ENCODE peak calls at places on chromosome 16, in four cellular contexts. K, O, M and E are unnamed samples.

GRCh38 chr16:50371936-50372595 is 3.3 kb upstream of the BRD7 start:
- DNase-seq in K (no peak), O (no peak), M (no peak), E (peak)

GRCh38 chr16:62036101-62036806 is at the start of gene CDH8:
- DNase-seq in O (no peak), K (no peak), M (no peak), E (no peak)

GRCh38 chr16:66695474-66695934 is 1.0 kb downstream of the CMTM4 start:
- DNase-seq in O (no peak), K (no peak), M (no peak), E (peak)

GRCh38 chr16:75614247-75614897 is 8.7 kb downstream of the ADAT1 start:
- DNase-seq in K (no peak), O (no peak), M (no peak), E (no peak)

GRCh38 chr16:89957214-89957785 is 8.7 kb downstream of the DEF8 start:
- DNase-seq in O (no peak), M (no peak), K (no peak), E (no peak)

GRCh38 chr16:82846806-82847205 is 220.0 kb downstream of the CDH13 start:
- DNase-seq in M (no peak), K (no peak), O (no peak), E (no peak)

GRCh38 chr16:22117666-22118065 is 25.3 kb downstream of the VWA3A start:
- DNase-seq in K (no peak), M (no peak), O (no peak), E (no peak)

GRCh38 chr16:23987443-23987842 is 151.7 kb downstream of the PRKCB start:
- DNase-seq in M (peak), K (no peak), O (no peak), E (no peak)

GRCh38 chr16:49855280-49855821 is 561 bp downstream of the ZNF423 start:
- DNase-seq in K (peak), O (peak), M (peak), E (peak)

GRCh38 chr16:27107185-27107592 is 40.5 kb downstream of the C16orf82 start:
- DNase-seq in K (no peak), O (no peak), M (no peak), E (peak)

GRCh38 chr16:27258241-27258734 is 10.3 kb downstream of the NSMCE1 start:
- DNase-seq in M (no peak), O (peak), K (no peak), E (no peak)

GRCh38 chr16:1794221-1794871 is 841 bp upstream of the IGFALS start:
- DNase-seq in O (no peak), K (no peak), M (no peak), E (no peak)

GRCh38 chr16:49940464-49941224 is 84.4 kb upstream of the CNEP1R1 start:
- DNase-seq in M (no peak), O (no peak), K (no peak), E (no peak)

GRCh38 chr16:77414752-77415231 is 20.0 kb downstream of the ADAMTS18 start:
- DNase-seq in O (no peak), K (peak), M (no peak), E (no peak)
- TF ChIP-seq MAX in O (no peak), K (no peak), M (no peak), E (no peak)

GRCh38 chr16:85944572-85945423 is 45.8 kb downstream of the IRF8 start:
- DNase-seq in O (no peak), K (no peak), M (no peak), E (no peak)
- TF ChIP-seq MYC in O (no peak), K (no peak), M (no peak), E (no peak)

GRCh38 chr16:16865374-16865773 is 486.4 kb downstream of the NPIPA7 start:
- DNase-seq in O (no peak), M (no peak), K (no peak), E (no peak)

GRCh38 chr16:16857603-16858283 is 478.8 kb downstream of the NPIPA7 start:
- DNase-seq in O (no peak), K (peak), M (no peak), E (peak)

GRCh38 chr16:16863672-16864071 is 484.7 kb downstream of the NPIPA7 start:
- DNase-seq in M (no peak), K (no peak), O (no peak), E (no peak)

GRCh38 chr16:16864536-16864935 is 485.6 kb downstream of the NPIPA7 start:
- DNase-seq in M (no peak), O (no peak), K (no peak), E (no peak)

DNA sequence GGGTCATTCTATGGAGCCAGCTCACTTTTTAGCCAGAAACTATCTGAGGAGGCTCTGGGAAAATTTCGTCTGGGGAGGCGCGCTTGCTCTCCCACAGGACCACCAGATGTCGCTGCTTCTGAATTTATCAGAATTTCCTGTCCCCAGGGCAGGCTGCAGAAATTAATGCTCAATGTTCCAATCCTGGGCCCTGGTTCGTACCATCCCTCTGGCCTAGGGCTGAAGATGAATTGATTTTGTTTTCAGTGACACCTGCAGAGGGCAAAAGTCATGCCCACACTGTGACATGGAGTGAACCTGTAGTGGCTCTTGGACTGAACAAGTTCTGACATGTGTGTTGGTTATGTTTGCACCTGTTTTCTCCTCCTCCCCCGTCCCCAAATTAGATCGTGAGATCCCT is 482.6 kb downstream of the NPIPA7 start:
- DNase-seq in K (peak), O (no peak), M (peak), E (peak)
- TF ChIP-seq CTCF in K (peak), O (peak), M (peak), E (peak)

GRCh38 chr16:86296263-86296662 is 214.1 kb upstream of the FOXF1 start:
- DNase-seq in O (no peak), M (no peak), K (no peak), E (no peak)

GRCh38 chr16:86292171-86292775 is 218.1 kb upstream of the FOXF1 start:
- DNase-seq in K (no peak), M (no peak), O (no peak), E (no peak)

GRCh38 chr16:86294535-86294934 is 215.8 kb upstream of the FOXF1 start:
- DNase-seq in K (no peak), M (no peak), O (no peak), E (no peak)

GRCh38 chr16:86292942-86293341 is 217.4 kb upstream of the FOXF1 start:
- DNase-seq in K (no peak), M (no peak), O (no peak), E (no peak)

GRCh38 chr16:86293897-86294296 is 216.4 kb upstream of the FOXF1 start:
- DNase-seq in M (no peak), K (no peak), O (no peak), E (no peak)
- TF ChIP-seq MAX in M (no peak), K (no peak), O (no peak), E (no peak)

DNA sequence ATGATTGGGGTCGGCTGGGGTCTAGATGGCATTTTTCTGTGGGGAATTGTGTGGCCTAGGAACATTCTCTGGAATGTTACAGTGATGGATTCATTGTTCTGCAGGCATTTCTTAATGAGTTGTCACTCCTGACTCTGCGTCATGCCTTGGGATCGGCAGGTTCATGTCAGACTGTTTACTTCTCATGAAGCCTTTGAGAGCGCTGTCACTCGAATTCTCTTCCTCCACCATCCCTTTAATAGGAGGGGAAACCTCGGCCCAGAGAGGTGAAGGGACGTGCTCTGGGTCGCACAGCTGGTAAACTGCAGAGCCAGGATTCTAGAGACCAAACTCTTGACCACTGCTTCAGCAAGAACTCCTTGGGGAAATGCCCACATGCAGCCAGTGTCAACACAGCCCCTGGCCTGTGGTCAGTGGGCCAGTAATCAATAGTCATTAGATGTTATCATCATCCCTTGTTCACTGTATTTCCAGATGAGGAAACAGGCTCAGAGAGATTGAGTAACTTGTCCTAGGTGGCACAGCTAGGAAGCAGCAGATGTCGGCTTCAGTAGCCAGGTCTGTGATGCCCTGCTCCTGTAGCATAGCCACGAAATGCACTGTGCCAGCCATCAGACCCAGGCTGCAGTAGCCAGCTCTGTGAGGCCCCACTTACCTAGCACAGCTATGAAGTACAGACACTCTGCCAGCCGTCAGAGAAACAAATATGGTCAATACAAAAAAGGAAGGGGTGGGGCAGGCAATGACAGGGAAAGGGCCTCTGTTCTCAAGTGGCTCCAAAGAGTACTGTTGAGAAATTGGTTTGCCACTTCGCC is 259.0 kb downstream of the CPPED1 start:
- DNase-seq in K (no peak), M (no peak), O (no peak), E (no peak)
- TF ChIP-seq MYC in K (no peak), M (no peak), O (no peak), E (no peak)

GRCh38 chr16:86753399-86753798 is 175.1 kb downstream of the FOXL1 start:
- DNase-seq in K (no peak), M (no peak), O (no peak), E (no peak)

GRCh38 chr16:86752582-86753175 is 174.3 kb downstream of the FOXL1 start:
- DNase-seq in M (no peak), K (no peak), O (no peak), E (peak)

GRCh38 chr16:86747761-86748160 is 169.4 kb downstream of the FOXL1 start:
- DNase-seq in M (no peak), K (no peak), O (no peak), E (no peak)

GRCh38 chr16:86751081-86752030 is 173.0 kb downstream of the FOXL1 start:
- DNase-seq in M (no peak), K (peak), O (peak), E (peak)

GRCh38 chr16:86748643-86749042 is 170.3 kb downstream of the FOXL1 start:
- DNase-seq in M (no peak), K (no peak), O (no peak), E (no peak)
- TF ChIP-seq CTCF in M (no peak), K (no peak), O (no peak), E (no peak)

GRCh38 chr16:56547949-56548567 is 16.8 kb upstream of the MT4 start:
- DNase-seq in O (no peak), K (no peak), M (no peak), E (no peak)
- TF ChIP-seq MAX in O (no peak), K (no peak), M (no peak), E (no peak)

DNA sequence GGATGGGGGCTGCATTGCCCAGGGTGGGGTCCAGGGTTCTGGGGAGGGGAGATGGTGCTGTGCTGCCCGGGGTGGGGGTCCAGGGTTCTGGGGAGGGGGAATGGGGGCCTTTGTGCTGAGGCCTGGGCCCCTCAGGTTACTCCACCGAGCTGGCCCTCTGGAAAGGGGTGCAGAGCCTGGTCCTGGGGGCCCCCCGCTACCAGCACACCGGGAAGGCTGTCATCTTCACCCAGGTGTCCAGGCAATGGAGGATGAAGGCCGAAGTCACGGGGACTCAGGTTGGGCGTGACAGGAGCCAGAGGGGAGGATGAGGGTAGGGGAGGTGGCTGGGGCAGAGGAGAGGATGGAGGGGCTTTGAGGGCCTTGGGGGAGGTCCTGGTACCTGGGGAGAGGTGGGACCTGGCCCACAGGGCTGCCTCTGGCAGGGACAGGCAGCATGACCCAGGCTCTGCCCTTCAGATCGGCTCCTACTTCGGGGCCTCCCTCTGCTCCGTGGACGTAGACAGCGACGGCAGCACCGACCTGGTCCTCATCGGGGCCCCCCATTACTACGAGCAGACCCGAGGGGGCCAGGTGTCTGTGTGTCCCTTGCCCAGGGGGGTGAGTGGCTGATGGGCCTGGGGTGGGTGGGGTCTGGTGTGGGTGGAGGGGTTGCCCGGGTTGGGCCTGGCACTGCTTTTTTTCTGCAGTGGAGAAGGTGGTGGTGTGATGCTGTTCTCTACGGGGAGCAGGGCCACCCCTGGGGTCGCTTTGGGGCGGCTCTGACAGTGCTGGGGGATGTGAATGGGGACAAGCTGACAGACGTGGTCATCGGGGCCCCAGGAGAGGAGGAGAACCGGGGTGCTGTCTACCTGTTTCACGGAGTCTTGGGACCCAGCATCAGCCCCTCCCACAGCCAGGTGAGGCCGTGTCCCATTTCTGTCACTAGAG is 7.8 kb downstream of the ITGAX start:
- DNase-seq in K (no peak), O (no peak), M (no peak), E (no peak)
- TF ChIP-seq MYC in K (no peak), O (no peak), M (no peak), E (no peak)

GRCh38 chr16:46612121-46612520 is 9.1 kb downstream of the SHCBP1 start:
- DNase-seq in M (no peak), K (no peak), O (no peak), E (no peak)

DNA sequence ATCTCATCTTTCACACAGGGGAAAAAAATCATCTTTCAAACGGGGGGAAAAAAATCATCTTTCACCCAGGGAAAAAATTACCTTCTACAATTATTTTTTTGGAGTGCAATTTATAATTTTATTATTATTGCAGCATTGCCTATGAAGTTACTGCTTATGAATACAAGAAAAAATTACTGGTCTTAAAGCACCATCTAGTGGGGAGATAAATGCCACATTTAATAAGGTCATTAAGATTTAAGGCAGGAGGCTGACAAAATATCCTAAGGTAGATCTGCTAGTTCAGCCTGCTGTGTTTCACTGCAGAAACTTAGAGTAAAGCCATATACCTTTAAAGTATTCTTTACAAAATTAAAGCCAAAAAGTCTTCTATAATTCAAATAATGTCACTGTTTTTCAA is 13.7 kb downstream of the SHCBP1 start:
- DNase-seq in M (no peak), O (peak), K (peak), E (peak)
- TF ChIP-seq CTCF in M (peak), O (no peak), K (peak), E (no peak)